ENCODE peak calls at places on chromosomes 6 and 20, in eight cellular contexts. V, Y, M, J, S, K, I and P are unnamed samples.

GRCh38 chr6:14305629-14306028 is 188.1 kb downstream of the CD83 start:
- DNase-seq in V (no peak), Y (no peak), M (no peak), J (no peak), S (no peak), K (no peak), I (no peak), P (no peak)

GRCh38 chr20:38970302-38970701 is 8.2 kb downstream of the DHX35 start:
- DNase-seq in V (no peak), Y (peak; percentile 55), M (no peak), J (no peak), S (no peak), K (no peak), I (no peak), P (no peak)

GRCh38 chr6:129748212-129748900 is 38.4 kb upstream of the ARHGAP18 start:
- DNase-seq in V (peak; percentile 39), Y (peak; percentile 83), M (peak; percentile 84), J (no peak), S (no peak), K (no peak), I (no peak), P (no peak)

GRCh38 chr20:63044204-63044600 is 37.4 kb upstream of the BHLHE23 start:
- DNase-seq in V (no peak), Y (no peak), M (no peak), J (no peak), S (no peak), K (no peak), I (no peak), P (no peak)

GRCh38 chr6:150720774-150721233 is 121.1 kb downstream of the PLEKHG1 start:
- DNase-seq in V (no peak), Y (peak; percentile 43), M (no peak), J (no peak), S (peak; percentile 10), K (peak; percentile 47), I (no peak), P (peak; percentile 28)

GRCh38 chr20:3612795-3613560 is 50.2 kb downstream of the GFRA4 start:
- DNase-seq in V (no peak), Y (no peak), M (no peak), J (no peak), S (no peak), K (no peak), I (no peak), P (peak; percentile 20)

GRCh38 chr6:157849288-157850017 is 26.4 kb downstream of the SNX9 start:
- DNase-seq in V (no peak), Y (no peak), M (no peak), J (no peak), S (no peak), K (no peak), I (no peak), P (no peak)

GRCh38 chr20:20864346-20865096 is 152.1 kb upstream of the RALGAPA2 start:
- DNase-seq in V (no peak), Y (peak; percentile 3), M (peak; percentile 45), J (no peak), S (peak; percentile 70), K (peak; percentile 51), I (no peak), P (peak; percentile 82)

GRCh38 chr6:112145080-112145573 is 57.7 kb downstream of the FAM229B start:
- DNase-seq in V (no peak), Y (no peak), M (no peak), J (no peak), S (no peak), K (no peak), I (no peak), P (no peak)